ENCODE peak calls at places on chromosomes 6 and 20, in eight cellular contexts. B is GM12891; V is smooth muscle cell of the brain vasculature; R is AG10803; I is activated T-cell treated with anti-CD3 and anti-CD28 coated beads, Interleukin-2, amount 50 U/mL, for 24 hours; G is AG04450; U is nucleus accumbens; M is omental fat pad. X is an unnamed sample.

GRCh38 chr6:37667050-37667814 is 30.5 kb downstream of the MDGA1 start:
- DNase-seq in B (no peak), V (no peak), R (peak), I (no peak), G (peak), U (no peak), M (no peak), X (no peak)

GRCh38 chr6:139540276-139540675 is 165.8 kb upstream of the CITED2 start:
- DNase-seq in B (no peak), V (no peak), R (peak), I (peak), G (no peak), U (no peak), M (no peak), X (no peak)

GRCh38 chr6:157198425-157199279 is 124.7 kb downstream of the TMEM242 start:
- DNase-seq in B (no peak), V (no peak), R (peak), I (no peak), G (no peak), U (no peak), M (no peak), X (no peak)

GRCh38 chr6:34745277-34746103 is 11.8 kb upstream of the SNRPC start:
- DNase-seq in B (no peak), V (no peak), R (no peak), I (no peak), G (peak), U (no peak), M (no peak), X (no peak)

GRCh38 chr20:21436186-21436585 is 38.9 kb upstream of the NKX2-4 start:
- DNase-seq in B (no peak), V (peak), R (peak), I (no peak), G (no peak), U (no peak), M (no peak), X (no peak)

GRCh38 chr20:44019638-44020335 is 105.1 kb downstream of the TOX2 start:
- DNase-seq in B (no peak), V (no peak), R (peak), I (peak), G (no peak), U (no peak), M (no peak), X (no peak)

GRCh38 chr20:4344660-4345059 is 329.3 kb upstream of the RNF24 start:
- DNase-seq in B (no peak), V (no peak), R (no peak), I (no peak), G (no peak), U (no peak), M (no peak), X (no peak)

GRCh38 chr6:147046131-147046530 is 158.1 kb upstream of the STXBP5 start:
- DNase-seq in B (no peak), V (no peak), R (peak), I (no peak), G (no peak), U (no peak), M (no peak), X (no peak)

GRCh38 chr20:24411452-24412216 is 57.8 kb upstream of the SYNDIG1 start:
- DNase-seq in B (no peak), V (no peak), R (no peak), I (no peak), G (no peak), U (no peak), M (no peak), X (no peak)

GRCh38 chr20:53608071-53608455 is 14.4 kb upstream of the ZNF217 start:
- DNase-seq in B (no peak), V (no peak), R (no peak), I (no peak), G (no peak), U (no peak), M (no peak), X (no peak)

GRCh38 chr20:59939879-59940128 is 301 bp downstream of the PPP1R3D start:
- DNase-seq in B (peak), V (no peak), R (no peak), I (no peak), G (no peak), U (no peak), M (no peak), X (no peak)

GRCh38 chr6:146847426-146847825 is 248.7 kb downstream of the ADGB start:
- DNase-seq in B (no peak), V (no peak), R (peak), I (no peak), G (no peak), U (no peak), M (no peak), X (no peak)